ENCODE peak calls at places on chromosomes 2 and 18, in seven cellular contexts. E, Z, V, F, A, J and C are unnamed samples.

GRCh38 chr18:73563345-73563744 is 584.3 kb downstream of the FBXO15 start:
- DNase-seq in E (no peak), Z (no peak), V (no peak), F (no peak), A (no peak), J (no peak), C (no peak)

GRCh38 chr18:34789768-34790344 is 79.8 kb downstream of the DTNA start:
- DNase-seq in E (no peak), Z (no peak), V (no peak), F (no peak), A (no peak), J (no peak), C (no peak)

GRCh38 chr2:102059151-102059550 is 67.4 kb downstream of the IL1R2 start:
- DNase-seq in E (no peak), Z (no peak), V (no peak), F (no peak), A (no peak), J (no peak), C (no peak)

GRCh38 chr2:212891580-212891979 is 259.8 kb downstream of the IKZF2 start:
- DNase-seq in E (no peak), Z (no peak), V (no peak), F (no peak), A (no peak), J (no peak), C (no peak)

GRCh38 chr2:136305517-136306192 is 187.7 kb upstream of the CXCR4 start:
- DNase-seq in E (no peak), Z (no peak), V (no peak), F (no peak), A (no peak), J (no peak), C (no peak)

GRCh38 chr2:42096869-42097591 is 49.2 kb downstream of the PKDCC start:
- DNase-seq in E (no peak), Z (no peak), V (no peak), F (no peak), A (no peak), J (no peak), C (no peak)

GRCh38 chr2:8799004-8799403 is 38.4 kb downstream of the KIDINS220 start:
- DNase-seq in E (no peak), Z (no peak), V (no peak), F (no peak), A (no peak), J (no peak), C (no peak)

GRCh38 chr18:8788503-8789429 is 83.4 kb downstream of the MTCL1 start:
- DNase-seq in E (no peak), Z (no peak), V (no peak), F (peak; percentile 47), A (no peak), J (no peak), C (no peak)

GRCh38 chr2:234705108-234705507 is 208.2 kb upstream of the ARL4C start:
- DNase-seq in E (no peak), Z (no peak), V (no peak), F (no peak), A (no peak), J (no peak), C (no peak)

GRCh38 chr18:23967321-23968089 is 47.0 kb upstream of the TTC39C start:
- DNase-seq in E (no peak), Z (no peak), V (no peak), F (peak; percentile 29), A (no peak), J (no peak), C (no peak)

GRCh38 chr18:48459016-48459415 is 49.8 kb upstream of the ZBTB7C start:
- DNase-seq in E (no peak), Z (no peak), V (no peak), F (no peak), A (no peak), J (no peak), C (no peak)

GRCh38 chr2:6960659-6961058 is 43.4 kb downstream of the RNF144A start:
- DNase-seq in E (no peak), Z (no peak), V (no peak), F (peak; percentile 50), A (peak; percentile 14), J (no peak), C (no peak)

GRCh38 chr2:127465258-127465657 is 47.0 kb downstream of the PROC start:
- DNase-seq in E (no peak), Z (no peak), V (no peak), F (no peak), A (no peak), J (no peak), C (no peak)

GRCh38 chr2:101858246-101858645 is 133.5 kb upstream of the IL1R2 start:
- DNase-seq in E (no peak), Z (no peak), V (no peak), F (no peak), A (peak; percentile 15), J (no peak), C (no peak)

GRCh38 chr18:5618037-5618688 is 74.4 kb upstream of the EPB41L3 start:
- DNase-seq in E (no peak), Z (no peak), V (no peak), F (no peak), A (no peak), J (no peak), C (no peak)

GRCh38 chr2:48126180-48126579 is 219.9 kb upstream of the FBXO11 start:
- DNase-seq in E (peak; percentile 74), Z (no peak), V (no peak), F (peak; percentile 45), A (peak; percentile 41), J (no peak), C (no peak)

GRCh38 chr2:121336528-121337294 is 51.7 kb upstream of the TFCP2L1 start:
- DNase-seq in E (peak; percentile 33), Z (no peak), V (no peak), F (peak; percentile 68), A (no peak), J (no peak), C (no peak)

GRCh38 chr2:144607899-144608477 is 88.1 kb upstream of the ZEB2 start:
- DNase-seq in E (peak; percentile 68), Z (peak; percentile 42), V (peak; percentile 25), F (peak; percentile 29), A (no peak), J (no peak), C (peak; percentile 80)

GRCh38 chr2:25161055-25161781 is 7.2 kb downstream of the POMC start:
- DNase-seq in E (peak; percentile 79), Z (peak; percentile 63), V (peak; percentile 79), F (no peak), A (no peak), J (peak; percentile 62), C (peak; percentile 81)

GRCh38 chr2:54589340-54590215 is 133.5 kb downstream of the SPTBN1 start:
- DNase-seq in E (no peak), Z (no peak), V (peak; percentile 64), F (no peak), A (peak; percentile 45), J (no peak), C (no peak)

GRCh38 chr2:54590216-54590961 is 133.1 kb upstream of the EML6 start:
- DNase-seq in E (no peak), Z (no peak), V (no peak), F (no peak), A (no peak), J (no peak), C (no peak)

GRCh38 chr2:54587439-54588016 is 131.4 kb downstream of the SPTBN1 start:
- DNase-seq in E (no peak), Z (no peak), V (no peak), F (no peak), A (no peak), J (no peak), C (no peak)

GRCh38 chr2:54589038-54589339 is 132.9 kb downstream of the SPTBN1 start:
- DNase-seq in E (no peak), Z (no peak), V (no peak), F (no peak), A (no peak), J (no peak), C (no peak)

GRCh38 chr2:54588244-54588899 is 132.2 kb downstream of the SPTBN1 start:
- DNase-seq in E (no peak), Z (no peak), V (no peak), F (no peak), A (no peak), J (no peak), C (no peak)
- H3K4me1 ChIP-seq in E (peaks cover 31% of the 10 kb centered on the region), Z (peaks cover 99% of the 10 kb centered on the region), V (peaks cover 100% of the 10 kb centered on the region), F (peaks cover 61% of the 10 kb centered on the region), A (peaks cover 43% of the 10 kb centered on the region), J (peaks cover 13% of the 10 kb centered on the region), C (no peaks in the 10 kb centered on the region)

GRCh38 chr2:202754936-202755335 is 116.6 kb downstream of the ICA1L start:
- DNase-seq in E (no peak), Z (no peak), V (no peak), F (no peak), A (no peak), J (no peak), C (no peak)
- H3K27ac ChIP-seq in E (no peak overlapping the region), Z (no peak overlapping the region), V (no peak overlapping the region), F (no peak overlapping the region), A (no peak overlapping the region), J (no peak overlapping the region), C (no peak overlapping the region)

GRCh38 chr2:174846941-174847938 is 83.0 kb upstream of the CHRNA1 start:
- DNase-seq in E (no peak), Z (no peak), V (peak; percentile 30), F (no peak), A (peak; percentile 53), J (no peak), C (no peak)

GRCh38 chr2:174841931-174842330 is 77.7 kb upstream of the CHRNA1 start:
- DNase-seq in E (no peak), Z (no peak), V (no peak), F (no peak), A (no peak), J (no peak), C (no peak)

GRCh38 chr2:174846218-174846617 is 81.9 kb upstream of the CHRNA1 start:
- DNase-seq in E (no peak), Z (no peak), V (no peak), F (no peak), A (no peak), J (no peak), C (no peak)

GRCh38 chr2:174842496-174842895 is 78.2 kb upstream of the CHRNA1 start:
- DNase-seq in E (no peak), Z (no peak), V (no peak), F (no peak), A (no peak), J (no peak), C (peak; percentile 38)

DNA sequence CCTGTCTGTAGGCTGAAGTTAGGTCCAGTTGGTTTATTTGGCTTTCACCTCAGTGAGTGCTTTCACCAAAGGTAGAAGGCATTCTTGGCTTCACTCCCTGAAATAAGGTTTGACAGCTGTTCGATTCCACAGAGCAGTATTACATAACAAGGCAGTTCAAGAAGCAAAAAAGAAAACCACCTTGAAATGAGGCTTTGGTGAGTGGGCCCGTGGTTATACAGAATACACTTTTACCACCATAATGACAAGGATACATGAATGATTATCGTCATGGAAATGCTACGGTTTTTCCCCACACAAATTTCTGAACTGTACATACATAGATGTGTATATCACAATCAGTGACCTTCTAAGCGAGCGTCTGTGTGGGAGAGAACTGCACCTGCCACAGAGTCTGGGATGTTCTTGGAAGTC is 80.0 kb upstream of the CHRNA1 start:
- DNase-seq in E (no peak), Z (no peak), V (no peak), F (no peak), A (no peak), J (no peak), C (no peak)
- H3K36me3 ChIP-seq in E (no peaks in the 10 kb centered on the region), Z (no peaks in the 10 kb centered on the region), V (no peaks in the 10 kb centered on the region), F (no peaks in the 10 kb centered on the region), A (no peaks in the 10 kb centered on the region), J (no peaks in the 10 kb centered on the region), C (no peaks in the 10 kb centered on the region)

DNA sequence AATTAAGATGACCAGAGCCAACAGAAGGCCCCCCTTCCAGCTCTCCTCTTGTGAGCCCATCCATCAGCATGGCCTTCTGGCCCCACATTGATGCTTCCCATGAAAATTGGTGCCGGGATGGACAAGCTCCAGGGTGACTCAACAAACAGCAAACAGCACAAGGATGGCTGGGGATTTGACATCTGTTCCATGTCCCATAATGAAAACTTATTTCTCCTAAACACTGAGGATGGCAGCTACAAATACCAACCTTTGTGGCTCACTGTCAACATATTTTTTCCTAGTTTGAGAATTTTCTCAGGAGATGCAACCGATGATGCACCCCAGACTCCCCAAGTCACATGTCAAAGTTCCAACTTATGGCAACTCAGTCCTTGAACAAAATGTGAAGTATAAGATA is 169.6 kb upstream of the SIX2 start:
- DNase-seq in E (no peak), Z (no peak), V (no peak), F (no peak), A (no peak), J (no peak), C (no peak)
- H3K4me1 ChIP-seq in E (no peaks in the 10 kb centered on the region), Z (no peaks in the 10 kb centered on the region), V (no peaks in the 10 kb centered on the region), F (no peaks in the 10 kb centered on the region), A (no peaks in the 10 kb centered on the region), J (no peaks in the 10 kb centered on the region), C (no peaks in the 10 kb centered on the region)